ENCODE peak calls at places on chromosomes 6 and 20, in six cellular contexts. One of them, this sample, is unnamed.

GRCh38 chr6:156557269-156557885 is 219.8 kb upstream of the ARID1B start:
- DNase-seq in cardiac muscle cell: peak; percentile 23
- DNase-seq in IMR-90: peak; percentile 28
- DNase-seq in fibroblast of pulmonary artery: peak; percentile 7
- DNase-seq in neuronal stem cell: no peak
- DNase-seq in GM23248: peak; percentile 44
- DNase-seq in this sample: peak; percentile 23

GRCh38 chr6:133995296-133995695 is 42.3 kb downstream of the TBPL1 start:
- DNase-seq in neuronal stem cell: no peak
- DNase-seq in GM23248: no peak
- DNase-seq in fibroblast of pulmonary artery: no peak
- DNase-seq in IMR-90: peak; percentile 11
- DNase-seq in cardiac muscle cell: no peak
- DNase-seq in this sample: no peak

GRCh38 chr20:56710577-56711465 is 81.7 kb downstream of the TFAP2C start:
- DNase-seq in GM23248: peak; percentile 83
- DNase-seq in fibroblast of pulmonary artery: no peak
- DNase-seq in cardiac muscle cell: no peak
- DNase-seq in IMR-90: peak; percentile 13
- DNase-seq in neuronal stem cell: no peak
- DNase-seq in this sample: peak; percentile 67

GRCh38 chr20:663315-664090 is 10.5 kb upstream of the SRXN1 start:
- DNase-seq in cardiac muscle cell: peak; percentile 37
- DNase-seq in GM23248: peak; percentile 47
- DNase-seq in fibroblast of pulmonary artery: peak; percentile 29
- DNase-seq in IMR-90: peak; percentile 20
- DNase-seq in neuronal stem cell: no peak
- DNase-seq in this sample: no peak

GRCh38 chr20:58544301-58544700 is 29.1 kb upstream of the APCDD1L start:
- DNase-seq in GM23248: no peak
- DNase-seq in fibroblast of pulmonary artery: no peak
- DNase-seq in neuronal stem cell: no peak
- DNase-seq in IMR-90: no peak
- DNase-seq in cardiac muscle cell: no peak
- DNase-seq in this sample: no peak

GRCh38 chr20:45407783-45408645 is at the start of gene DBNDD2:
- DNase-seq in GM23248: no peak
- DNase-seq in cardiac muscle cell: no peak
- DNase-seq in fibroblast of pulmonary artery: no peak
- DNase-seq in neuronal stem cell: no peak
- DNase-seq in IMR-90: no peak
- DNase-seq in this sample: no peak

GRCh38 chr20:44921447-44921846 is 11.6 kb downstream of the PABPC1L start:
- DNase-seq in cardiac muscle cell: no peak
- DNase-seq in GM23248: no peak
- DNase-seq in IMR-90: no peak
- DNase-seq in fibroblast of pulmonary artery: no peak
- DNase-seq in neuronal stem cell: no peak
- DNase-seq in this sample: no peak

GRCh38 chr6:53119772-53120409 is 28.8 kb downstream of the GCM1 start:
- DNase-seq in GM23248: peak; percentile 84
- DNase-seq in fibroblast of pulmonary artery: peak; percentile 37
- DNase-seq in cardiac muscle cell: peak; percentile 25
- DNase-seq in neuronal stem cell: no peak
- DNase-seq in IMR-90: peak; percentile 58
- DNase-seq in this sample: peak; percentile 55

GRCh38 chr6:38012573-38012972 is 193.0 kb downstream of the ZFAND3 start:
- DNase-seq in GM23248: peak; percentile 71
- DNase-seq in IMR-90: peak; percentile 67
- DNase-seq in cardiac muscle cell: peak; percentile 70
- DNase-seq in fibroblast of pulmonary artery: peak; percentile 74
- DNase-seq in neuronal stem cell: no peak
- DNase-seq in this sample: peak; percentile 81

GRCh38 chr6:41675176-41675767 is 37.0 kb downstream of the MDFI start:
- DNase-seq in cardiac muscle cell: no peak
- DNase-seq in neuronal stem cell: no peak
- DNase-seq in IMR-90: no peak
- DNase-seq in fibroblast of pulmonary artery: no peak
- DNase-seq in GM23248: no peak
- DNase-seq in this sample: no peak

GRCh38 chr6:56372621-56373020 is 125.2 kb upstream of the COL21A1 start:
- DNase-seq in cardiac muscle cell: peak; percentile 47
- DNase-seq in IMR-90: peak; percentile 24
- DNase-seq in neuronal stem cell: no peak
- DNase-seq in fibroblast of pulmonary artery: peak; percentile 86
- DNase-seq in GM23248: no peak
- DNase-seq in this sample: no peak

GRCh38 chr6:366972-367794 is 24.4 kb upstream of the IRF4 start:
- DNase-seq in fibroblast of pulmonary artery: no peak
- DNase-seq in cardiac muscle cell: no peak
- DNase-seq in IMR-90: no peak
- DNase-seq in neuronal stem cell: no peak
- DNase-seq in GM23248: no peak
- DNase-seq in this sample: no peak

GRCh38 chr6:82567621-82568020 is 204.0 kb downstream of the TPBG start:
- DNase-seq in neuronal stem cell: no peak
- DNase-seq in cardiac muscle cell: no peak
- DNase-seq in IMR-90: no peak
- DNase-seq in GM23248: no peak
- DNase-seq in fibroblast of pulmonary artery: no peak
- DNase-seq in this sample: no peak

GRCh38 chr6:6466967-6467761 is 121.4 kb upstream of the LY86 start:
- DNase-seq in fibroblast of pulmonary artery: no peak
- DNase-seq in IMR-90: no peak
- DNase-seq in neuronal stem cell: no peak
- DNase-seq in GM23248: no peak
- DNase-seq in cardiac muscle cell: no peak
- DNase-seq in this sample: no peak

GRCh38 chr20:58583141-58583540 is 67.9 kb upstream of the APCDD1L start:
- DNase-seq in fibroblast of pulmonary artery: peak; percentile 58
- DNase-seq in neuronal stem cell: no peak
- DNase-seq in GM23248: peak; percentile 22
- DNase-seq in cardiac muscle cell: peak; percentile 50
- DNase-seq in IMR-90: peak; percentile 49
- DNase-seq in this sample: no peak

GRCh38 chr20:13009682-13010406 is 1.1 kb downstream of the SPTLC3 start:
- DNase-seq in neuronal stem cell: no peak
- DNase-seq in fibroblast of pulmonary artery: peak; percentile 98
- DNase-seq in GM23248: peak; percentile 94
- DNase-seq in IMR-90: peak; percentile 96
- DNase-seq in cardiac muscle cell: peak; percentile 97
- DNase-seq in this sample: peak; percentile 97

GRCh38 chr20:38290829-38291581 is 13.0 kb upstream of the BPI start:
- DNase-seq in fibroblast of pulmonary artery: peak; percentile 67
- DNase-seq in cardiac muscle cell: peak; percentile 88
- DNase-seq in GM23248: peak; percentile 73
- DNase-seq in IMR-90: peak; percentile 95
- DNase-seq in neuronal stem cell: no peak
- DNase-seq in this sample: peak; percentile 98

GRCh38 chr6:30884521-30885480 is 482 bp downstream of the DDR1 start:
- DNase-seq in IMR-90: peak; percentile 15
- DNase-seq in neuronal stem cell: peak; percentile 44
- DNase-seq in fibroblast of pulmonary artery: peak; percentile 49
- DNase-seq in GM23248: peak; percentile 75
- DNase-seq in cardiac muscle cell: peak; percentile 81
- DNase-seq in this sample: peak; percentile 59

GRCh38 chr20:57326667-57327455 is 2.7 kb upstream of the SPO11 start:
- DNase-seq in cardiac muscle cell: no peak
- DNase-seq in GM23248: no peak
- DNase-seq in IMR-90: no peak
- DNase-seq in neuronal stem cell: no peak
- DNase-seq in fibroblast of pulmonary artery: no peak
- DNase-seq in this sample: no peak

GRCh38 chr20:62921119-62921687 is 5.1 kb downstream of the DIDO1 start:
- DNase-seq in fibroblast of pulmonary artery: peak; percentile 57
- DNase-seq in IMR-90: peak; percentile 53
- DNase-seq in neuronal stem cell: peak; percentile 65
- DNase-seq in cardiac muscle cell: peak; percentile 61
- DNase-seq in GM23248: peak; percentile 85
- DNase-seq in this sample: peak; percentile 78

GRCh38 chr6:36598326-36598725 is 4.2 kb downstream of the SRSF3 start:
- DNase-seq in fibroblast of pulmonary artery: no peak
- DNase-seq in neuronal stem cell: no peak
- DNase-seq in IMR-90: no peak
- DNase-seq in cardiac muscle cell: no peak
- DNase-seq in GM23248: no peak
- DNase-seq in this sample: no peak

GRCh38 chr6:92577077-92577719 is 842.2 kb downstream of the EPHA7 start:
- DNase-seq in cardiac muscle cell: peak; percentile 4
- DNase-seq in GM23248: no peak
- DNase-seq in neuronal stem cell: peak; percentile 11
- DNase-seq in fibroblast of pulmonary artery: no peak
- DNase-seq in IMR-90: peak; percentile 50
- DNase-seq in this sample: peak; percentile 27

GRCh38 chr20:31485450-31486339 is 10.6 kb downstream of the REM1 start:
- DNase-seq in IMR-90: peak; percentile 8
- DNase-seq in cardiac muscle cell: peak; percentile 96
- DNase-seq in neuronal stem cell: no peak
- DNase-seq in GM23248: peak; percentile 58
- DNase-seq in fibroblast of pulmonary artery: peak; percentile 86
- DNase-seq in this sample: peak; percentile 60

DNA sequence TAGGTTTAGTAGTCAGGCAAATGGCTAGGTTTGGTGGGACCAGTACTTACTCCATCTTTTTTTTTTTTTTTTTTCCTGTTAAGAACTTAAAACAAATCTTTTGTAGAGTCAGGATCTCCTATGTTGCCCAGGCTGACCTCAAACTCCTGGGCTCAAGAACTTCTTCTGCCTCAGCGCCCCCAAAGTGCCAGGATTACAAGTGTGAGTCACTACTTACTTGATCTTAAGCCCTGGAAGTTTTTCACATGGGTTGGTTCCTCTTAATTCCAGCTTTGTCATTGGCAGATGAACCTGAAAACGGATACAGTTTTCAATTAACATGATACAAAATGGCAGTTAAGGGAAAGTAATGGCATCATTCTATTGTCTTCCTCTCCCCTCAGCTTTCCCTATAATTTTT is 179.4 kb upstream of the JAG1 start:
- DNase-seq in GM23248: peak; percentile 3
- DNase-seq in cardiac muscle cell: no peak
- DNase-seq in fibroblast of pulmonary artery: no peak
- DNase-seq in neuronal stem cell: peak; percentile 8
- DNase-seq in IMR-90: no peak
- DNase-seq in this sample: no peak
- H3K4me3 ChIP-seq in GM23248: no peak overlapping the region
- H3K4me3 ChIP-seq in cardiac muscle cell: no peak overlapping the region
- H3K4me3 ChIP-seq in fibroblast of pulmonary artery: no peak overlapping the region
- H3K4me3 ChIP-seq in neuronal stem cell: no peak overlapping the region
- H3K4me3 ChIP-seq in IMR-90: no peak overlapping the region
- H3K4me3 ChIP-seq in this sample: no peak overlapping the region

GRCh38 chr20:20017001-20017851 is at the start of gene NAA20:
- DNase-seq in GM23248: peak; percentile 98
- DNase-seq in neuronal stem cell: peak; percentile 81
- DNase-seq in IMR-90: peak; percentile 90
- DNase-seq in fibroblast of pulmonary artery: peak; percentile 93
- DNase-seq in cardiac muscle cell: peak; percentile 95
- DNase-seq in this sample: peak; percentile 95
- H3K4me3 ChIP-seq in GM23248: peak within 1 kb of the TSS; percentile 84
- H3K4me3 ChIP-seq in neuronal stem cell: peak within 1 kb of the TSS; percentile 99
- H3K4me3 ChIP-seq in IMR-90: peak within 1 kb of the TSS; percentile 86
- H3K4me3 ChIP-seq in fibroblast of pulmonary artery: peak within 1 kb of the TSS; percentile 85
- H3K4me3 ChIP-seq in cardiac muscle cell: peak within 1 kb of the TSS; percentile 77
- H3K4me3 ChIP-seq in this sample: peak within 1 kb of the TSS; percentile 94

GRCh38 chr6:135225911-135226310 is 44.8 kb downstream of the MYB start:
- DNase-seq in neuronal stem cell: no peak
- DNase-seq in cardiac muscle cell: no peak
- DNase-seq in GM23248: no peak
- DNase-seq in fibroblast of pulmonary artery: no peak
- DNase-seq in IMR-90: no peak
- DNase-seq in this sample: no peak
- H3K4me3 ChIP-seq in neuronal stem cell: no peak overlapping the region
- H3K4me3 ChIP-seq in cardiac muscle cell: no peak overlapping the region
- H3K4me3 ChIP-seq in GM23248: no peak overlapping the region
- H3K4me3 ChIP-seq in fibroblast of pulmonary artery: no peak overlapping the region
- H3K4me3 ChIP-seq in IMR-90: no peak overlapping the region
- H3K4me3 ChIP-seq in this sample: no peak overlapping the region

GRCh38 chr6:160455484-160456213 is 107.5 kb downstream of the SLC22A3 start:
- DNase-seq in GM23248: peak; percentile 71
- DNase-seq in cardiac muscle cell: peak; percentile 73
- DNase-seq in neuronal stem cell: peak; percentile 61
- DNase-seq in fibroblast of pulmonary artery: peak; percentile 79
- DNase-seq in IMR-90: peak; percentile 47
- DNase-seq in this sample: peak; percentile 70
- H3K4me3 ChIP-seq in GM23248: peak overlapping the region; percentile 76
- H3K4me3 ChIP-seq in cardiac muscle cell: no peak overlapping the region
- H3K4me3 ChIP-seq in neuronal stem cell: no peak overlapping the region
- H3K4me3 ChIP-seq in fibroblast of pulmonary artery: peak overlapping the region; percentile 34
- H3K4me3 ChIP-seq in IMR-90: no peak overlapping the region
- H3K4me3 ChIP-seq in this sample: peak overlapping the region; percentile 48

GRCh38 chr6:44561832-44562496 is 174.5 kb downstream of the CDC5L start:
- DNase-seq in fibroblast of pulmonary artery: no peak
- DNase-seq in neuronal stem cell: no peak
- DNase-seq in cardiac muscle cell: no peak
- DNase-seq in IMR-90: no peak
- DNase-seq in GM23248: no peak
- DNase-seq in this sample: no peak

GRCh38 chr6:44560458-44561061 is 173.1 kb downstream of the CDC5L start:
- DNase-seq in IMR-90: no peak
- DNase-seq in neuronal stem cell: no peak
- DNase-seq in GM23248: no peak
- DNase-seq in fibroblast of pulmonary artery: no peak
- DNase-seq in cardiac muscle cell: no peak
- DNase-seq in this sample: no peak

GRCh38 chr6:44559486-44560270 is 172.2 kb downstream of the CDC5L start:
- DNase-seq in IMR-90: no peak
- DNase-seq in neuronal stem cell: no peak
- DNase-seq in cardiac muscle cell: no peak
- DNase-seq in fibroblast of pulmonary artery: no peak
- DNase-seq in GM23248: no peak
- DNase-seq in this sample: no peak

GRCh38 chr6:44563397-44563796 is 175.9 kb downstream of the CDC5L start:
- DNase-seq in IMR-90: peak; percentile 8
- DNase-seq in GM23248: peak; percentile 27
- DNase-seq in cardiac muscle cell: peak; percentile 53
- DNase-seq in neuronal stem cell: no peak
- DNase-seq in fibroblast of pulmonary artery: peak; percentile 37
- DNase-seq in this sample: peak; percentile 39

DNA sequence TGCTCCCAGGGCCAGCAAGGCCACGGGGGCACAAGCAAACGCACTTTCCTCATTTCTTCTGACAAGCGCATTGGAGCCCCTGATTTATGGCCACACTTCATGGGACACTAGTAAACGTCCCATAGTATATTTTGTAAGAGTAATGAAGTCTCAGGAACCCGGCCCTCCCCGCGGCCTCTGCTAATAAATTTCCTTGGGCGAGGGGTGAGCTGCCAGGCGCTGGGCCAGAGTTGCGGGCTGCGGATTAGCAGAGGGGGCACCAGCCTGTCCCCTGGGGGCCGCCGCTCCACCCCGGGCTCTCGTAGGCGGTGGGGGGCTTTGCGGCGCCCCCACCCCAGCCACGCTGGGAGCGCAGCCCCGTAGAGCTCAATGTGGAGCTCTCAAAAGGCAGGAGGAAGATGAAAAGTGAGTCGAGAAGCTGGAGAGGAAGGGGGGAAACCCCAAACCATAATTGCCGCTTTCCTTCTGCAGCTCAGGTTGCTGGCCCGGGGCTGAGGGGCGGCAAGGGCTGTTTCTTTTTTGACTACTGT is 173.6 kb downstream of the CDC5L start:
- DNase-seq in fibroblast of pulmonary artery: no peak
- DNase-seq in cardiac muscle cell: no peak
- DNase-seq in GM23248: no peak
- DNase-seq in neuronal stem cell: no peak
- DNase-seq in IMR-90: no peak
- DNase-seq in this sample: no peak
- H3K4me3 ChIP-seq in fibroblast of pulmonary artery: no peak overlapping the region
- H3K4me3 ChIP-seq in cardiac muscle cell: no peak overlapping the region
- H3K4me3 ChIP-seq in GM23248: no peak overlapping the region
- H3K4me3 ChIP-seq in neuronal stem cell: no peak overlapping the region
- H3K4me3 ChIP-seq in IMR-90: no peak overlapping the region
- H3K4me3 ChIP-seq in this sample: no peak overlapping the region

This sample was measured in choroid plexus epithelial cell.